ENCODE peak calls at places on chromosomes 6 and 20, in nine cellular contexts. One of them, this sample, is unnamed.

GRCh38 chr20:24531626-24532419 is 62.4 kb downstream of the SYNDIG1 start:
- DNase-seq in stimulated activated CD8-positive, alpha-beta memory T cell treated with anti-CD3 and anti-CD28 coated beads, Interleukin-12 subunit alpha, Interleukin-12 subunit beta, amount 100 ng/mL, for 4 hours: no peak
- DNase-seq in DMS 273 treated with DMSO at 0.1 percent for 48 hours: no peak
- DNase-seq in CD4-positive, CD25-positive, alpha-beta regulatory T cell: no peak
- DNase-seq in hippocampal formation: no peak
- DNase-seq in caudate nucleus: no peak
- DNase-seq in skeletal muscle cell: no peak
- DNase-seq in PC-3: no peak
- DNase-seq in cardiac fibroblast: no peak
- DNase-seq in this sample: no peak

GRCh38 chr6:113842165-113842564 is 15.0 kb upstream of the MARCKS start:
- DNase-seq in stimulated activated CD8-positive, alpha-beta memory T cell treated with anti-CD3 and anti-CD28 coated beads, Interleukin-12 subunit alpha, Interleukin-12 subunit beta, amount 100 ng/mL, for 4 hours: no peak
- DNase-seq in DMS 273 treated with DMSO at 0.1 percent for 48 hours: no peak
- DNase-seq in CD4-positive, CD25-positive, alpha-beta regulatory T cell: no peak
- DNase-seq in hippocampal formation: no peak
- DNase-seq in caudate nucleus: no peak
- DNase-seq in skeletal muscle cell: no peak
- DNase-seq in PC-3: no peak
- DNase-seq in cardiac fibroblast: peak
- DNase-seq in this sample: no peak

GRCh38 chr20:2687514-2687913 is 5.1 kb upstream of the EBF4 start:
- DNase-seq in stimulated activated CD8-positive, alpha-beta memory T cell treated with anti-CD3 and anti-CD28 coated beads, Interleukin-12 subunit alpha, Interleukin-12 subunit beta, amount 100 ng/mL, for 4 hours: no peak
- DNase-seq in DMS 273 treated with DMSO at 0.1 percent for 48 hours: no peak
- DNase-seq in CD4-positive, CD25-positive, alpha-beta regulatory T cell: no peak
- DNase-seq in hippocampal formation: no peak
- DNase-seq in caudate nucleus: no peak
- DNase-seq in skeletal muscle cell: no peak
- DNase-seq in PC-3: no peak
- DNase-seq in cardiac fibroblast: no peak
- DNase-seq in this sample: no peak

GRCh38 chr6:112503210-112503609 is 156.1 kb downstream of the RFPL4B start:
- DNase-seq in stimulated activated CD8-positive, alpha-beta memory T cell treated with anti-CD3 and anti-CD28 coated beads, Interleukin-12 subunit alpha, Interleukin-12 subunit beta, amount 100 ng/mL, for 4 hours: no peak
- DNase-seq in DMS 273 treated with DMSO at 0.1 percent for 48 hours: no peak
- DNase-seq in CD4-positive, CD25-positive, alpha-beta regulatory T cell: no peak
- DNase-seq in hippocampal formation: peak
- DNase-seq in caudate nucleus: peak
- DNase-seq in skeletal muscle cell: no peak
- DNase-seq in PC-3: no peak
- DNase-seq in cardiac fibroblast: no peak
- DNase-seq in this sample: no peak

GRCh38 chr6:79028641-79029314 is 49.3 kb downstream of the PHIP start:
- DNase-seq in stimulated activated CD8-positive, alpha-beta memory T cell treated with anti-CD3 and anti-CD28 coated beads, Interleukin-12 subunit alpha, Interleukin-12 subunit beta, amount 100 ng/mL, for 4 hours: no peak
- DNase-seq in DMS 273 treated with DMSO at 0.1 percent for 48 hours: no peak
- DNase-seq in CD4-positive, CD25-positive, alpha-beta regulatory T cell: no peak
- DNase-seq in hippocampal formation: no peak
- DNase-seq in caudate nucleus: no peak
- DNase-seq in skeletal muscle cell: no peak
- DNase-seq in PC-3: no peak
- DNase-seq in cardiac fibroblast: no peak
- DNase-seq in this sample: no peak

GRCh38 chr6:161168281-161168891 is 105.5 kb downstream of the AGPAT4 start:
- DNase-seq in stimulated activated CD8-positive, alpha-beta memory T cell treated with anti-CD3 and anti-CD28 coated beads, Interleukin-12 subunit alpha, Interleukin-12 subunit beta, amount 100 ng/mL, for 4 hours: no peak
- DNase-seq in DMS 273 treated with DMSO at 0.1 percent for 48 hours: peak
- DNase-seq in CD4-positive, CD25-positive, alpha-beta regulatory T cell: no peak
- DNase-seq in hippocampal formation: peak
- DNase-seq in caudate nucleus: no peak
- DNase-seq in skeletal muscle cell: peak
- DNase-seq in PC-3: peak
- DNase-seq in cardiac fibroblast: peak
- DNase-seq in this sample: no peak

GRCh38 chr6:133551847-133552331 is 310.7 kb downstream of the EYA4 start:
- DNase-seq in stimulated activated CD8-positive, alpha-beta memory T cell treated with anti-CD3 and anti-CD28 coated beads, Interleukin-12 subunit alpha, Interleukin-12 subunit beta, amount 100 ng/mL, for 4 hours: no peak
- DNase-seq in DMS 273 treated with DMSO at 0.1 percent for 48 hours: peak
- DNase-seq in CD4-positive, CD25-positive, alpha-beta regulatory T cell: no peak
- DNase-seq in hippocampal formation: no peak
- DNase-seq in caudate nucleus: no peak
- DNase-seq in skeletal muscle cell: peak
- DNase-seq in PC-3: peak
- DNase-seq in cardiac fibroblast: peak
- DNase-seq in this sample: no peak

GRCh38 chr20:57847104-57847503 is 137.3 kb upstream of the PMEPA1 start:
- DNase-seq in stimulated activated CD8-positive, alpha-beta memory T cell treated with anti-CD3 and anti-CD28 coated beads, Interleukin-12 subunit alpha, Interleukin-12 subunit beta, amount 100 ng/mL, for 4 hours: no peak
- DNase-seq in DMS 273 treated with DMSO at 0.1 percent for 48 hours: peak
- DNase-seq in CD4-positive, CD25-positive, alpha-beta regulatory T cell: no peak
- DNase-seq in hippocampal formation: no peak
- DNase-seq in caudate nucleus: no peak
- DNase-seq in skeletal muscle cell: no peak
- DNase-seq in PC-3: no peak
- DNase-seq in cardiac fibroblast: no peak
- DNase-seq in this sample: no peak

GRCh38 chr20:45358282-45359068 is 4.5 kb upstream of the SYS1 start:
- DNase-seq in stimulated activated CD8-positive, alpha-beta memory T cell treated with anti-CD3 and anti-CD28 coated beads, Interleukin-12 subunit alpha, Interleukin-12 subunit beta, amount 100 ng/mL, for 4 hours: no peak
- DNase-seq in DMS 273 treated with DMSO at 0.1 percent for 48 hours: no peak
- DNase-seq in CD4-positive, CD25-positive, alpha-beta regulatory T cell: no peak
- DNase-seq in hippocampal formation: peak
- DNase-seq in caudate nucleus: peak
- DNase-seq in skeletal muscle cell: no peak
- DNase-seq in PC-3: no peak
- DNase-seq in cardiac fibroblast: peak
- DNase-seq in this sample: no peak

GRCh38 chr20:37298190-37298939 is 8.9 kb downstream of the MANBAL start:
- DNase-seq in stimulated activated CD8-positive, alpha-beta memory T cell treated with anti-CD3 and anti-CD28 coated beads, Interleukin-12 subunit alpha, Interleukin-12 subunit beta, amount 100 ng/mL, for 4 hours: no peak
- DNase-seq in DMS 273 treated with DMSO at 0.1 percent for 48 hours: no peak
- DNase-seq in CD4-positive, CD25-positive, alpha-beta regulatory T cell: no peak
- DNase-seq in hippocampal formation: no peak
- DNase-seq in caudate nucleus: no peak
- DNase-seq in skeletal muscle cell: peak
- DNase-seq in PC-3: peak
- DNase-seq in cardiac fibroblast: peak
- DNase-seq in this sample: no peak

GRCh38 chr6:12324096-12324495 is 33.9 kb downstream of the EDN1 start:
- DNase-seq in stimulated activated CD8-positive, alpha-beta memory T cell treated with anti-CD3 and anti-CD28 coated beads, Interleukin-12 subunit alpha, Interleukin-12 subunit beta, amount 100 ng/mL, for 4 hours: no peak
- DNase-seq in DMS 273 treated with DMSO at 0.1 percent for 48 hours: no peak
- DNase-seq in CD4-positive, CD25-positive, alpha-beta regulatory T cell: no peak
- DNase-seq in hippocampal formation: no peak
- DNase-seq in caudate nucleus: no peak
- DNase-seq in skeletal muscle cell: no peak
- DNase-seq in PC-3: peak
- DNase-seq in cardiac fibroblast: peak
- DNase-seq in this sample: no peak

GRCh38 chr20:6580486-6580885 is 187.0 kb upstream of the BMP2 start:
- DNase-seq in stimulated activated CD8-positive, alpha-beta memory T cell treated with anti-CD3 and anti-CD28 coated beads, Interleukin-12 subunit alpha, Interleukin-12 subunit beta, amount 100 ng/mL, for 4 hours: no peak
- DNase-seq in DMS 273 treated with DMSO at 0.1 percent for 48 hours: no peak
- DNase-seq in CD4-positive, CD25-positive, alpha-beta regulatory T cell: no peak
- DNase-seq in hippocampal formation: no peak
- DNase-seq in caudate nucleus: no peak
- DNase-seq in skeletal muscle cell: no peak
- DNase-seq in PC-3: no peak
- DNase-seq in cardiac fibroblast: no peak
- DNase-seq in this sample: no peak

GRCh38 chr6:128235556-128235955 is 284.8 kb downstream of the PTPRK start:
- DNase-seq in stimulated activated CD8-positive, alpha-beta memory T cell treated with anti-CD3 and anti-CD28 coated beads, Interleukin-12 subunit alpha, Interleukin-12 subunit beta, amount 100 ng/mL, for 4 hours: no peak
- DNase-seq in DMS 273 treated with DMSO at 0.1 percent for 48 hours: no peak
- DNase-seq in CD4-positive, CD25-positive, alpha-beta regulatory T cell: no peak
- DNase-seq in hippocampal formation: no peak
- DNase-seq in caudate nucleus: no peak
- DNase-seq in skeletal muscle cell: peak
- DNase-seq in PC-3: no peak
- DNase-seq in cardiac fibroblast: no peak
- DNase-seq in this sample: no peak

GRCh38 chr6:77106992-77107391 is 356.3 kb downstream of the HTR1B start:
- DNase-seq in stimulated activated CD8-positive, alpha-beta memory T cell treated with anti-CD3 and anti-CD28 coated beads, Interleukin-12 subunit alpha, Interleukin-12 subunit beta, amount 100 ng/mL, for 4 hours: no peak
- DNase-seq in DMS 273 treated with DMSO at 0.1 percent for 48 hours: no peak
- DNase-seq in CD4-positive, CD25-positive, alpha-beta regulatory T cell: no peak
- DNase-seq in hippocampal formation: no peak
- DNase-seq in caudate nucleus: no peak
- DNase-seq in skeletal muscle cell: no peak
- DNase-seq in PC-3: no peak
- DNase-seq in cardiac fibroblast: no peak
- DNase-seq in this sample: no peak

GRCh38 chr20:43389231-43389630 is 68.5 kb upstream of the SRSF6 start:
- DNase-seq in stimulated activated CD8-positive, alpha-beta memory T cell treated with anti-CD3 and anti-CD28 coated beads, Interleukin-12 subunit alpha, Interleukin-12 subunit beta, amount 100 ng/mL, for 4 hours: no peak
- DNase-seq in DMS 273 treated with DMSO at 0.1 percent for 48 hours: no peak
- DNase-seq in CD4-positive, CD25-positive, alpha-beta regulatory T cell: no peak
- DNase-seq in hippocampal formation: no peak
- DNase-seq in caudate nucleus: no peak
- DNase-seq in skeletal muscle cell: no peak
- DNase-seq in PC-3: no peak
- DNase-seq in cardiac fibroblast: peak
- DNase-seq in this sample: no peak

GRCh38 chr20:58868795-58869194 is 16.3 kb downstream of the GNAS start:
- DNase-seq in stimulated activated CD8-positive, alpha-beta memory T cell treated with anti-CD3 and anti-CD28 coated beads, Interleukin-12 subunit alpha, Interleukin-12 subunit beta, amount 100 ng/mL, for 4 hours: no peak
- DNase-seq in DMS 273 treated with DMSO at 0.1 percent for 48 hours: no peak
- DNase-seq in CD4-positive, CD25-positive, alpha-beta regulatory T cell: no peak
- DNase-seq in hippocampal formation: peak
- DNase-seq in caudate nucleus: peak
- DNase-seq in skeletal muscle cell: no peak
- DNase-seq in PC-3: no peak
- DNase-seq in cardiac fibroblast: no peak
- DNase-seq in this sample: no peak

GRCh38 chr6:14499804-14500203 is 382.2 kb downstream of the CD83 start:
- DNase-seq in stimulated activated CD8-positive, alpha-beta memory T cell treated with anti-CD3 and anti-CD28 coated beads, Interleukin-12 subunit alpha, Interleukin-12 subunit beta, amount 100 ng/mL, for 4 hours: no peak
- DNase-seq in DMS 273 treated with DMSO at 0.1 percent for 48 hours: peak
- DNase-seq in CD4-positive, CD25-positive, alpha-beta regulatory T cell: no peak
- DNase-seq in hippocampal formation: no peak
- DNase-seq in caudate nucleus: no peak
- DNase-seq in skeletal muscle cell: peak
- DNase-seq in PC-3: peak
- DNase-seq in cardiac fibroblast: peak
- DNase-seq in this sample: no peak

GRCh38 chr6:27957526-27957925 is 485 bp downstream of the OR2B6 start:
- DNase-seq in stimulated activated CD8-positive, alpha-beta memory T cell treated with anti-CD3 and anti-CD28 coated beads, Interleukin-12 subunit alpha, Interleukin-12 subunit beta, amount 100 ng/mL, for 4 hours: no peak
- DNase-seq in DMS 273 treated with DMSO at 0.1 percent for 48 hours: no peak
- DNase-seq in CD4-positive, CD25-positive, alpha-beta regulatory T cell: no peak
- DNase-seq in hippocampal formation: no peak
- DNase-seq in caudate nucleus: no peak
- DNase-seq in skeletal muscle cell: no peak
- DNase-seq in PC-3: no peak
- DNase-seq in cardiac fibroblast: no peak
- DNase-seq in this sample: no peak

GRCh38 chr6:20198156-20198555 is 14.1 kb downstream of the MBOAT1 start:
- DNase-seq in stimulated activated CD8-positive, alpha-beta memory T cell treated with anti-CD3 and anti-CD28 coated beads, Interleukin-12 subunit alpha, Interleukin-12 subunit beta, amount 100 ng/mL, for 4 hours: no peak
- DNase-seq in DMS 273 treated with DMSO at 0.1 percent for 48 hours: no peak
- DNase-seq in CD4-positive, CD25-positive, alpha-beta regulatory T cell: no peak
- DNase-seq in hippocampal formation: no peak
- DNase-seq in caudate nucleus: no peak
- DNase-seq in skeletal muscle cell: no peak
- DNase-seq in PC-3: no peak
- DNase-seq in cardiac fibroblast: no peak
- DNase-seq in this sample: no peak

GRCh38 chr6:116648161-116648560 is 20.4 kb downstream of the ZUP1 start:
- DNase-seq in stimulated activated CD8-positive, alpha-beta memory T cell treated with anti-CD3 and anti-CD28 coated beads, Interleukin-12 subunit alpha, Interleukin-12 subunit beta, amount 100 ng/mL, for 4 hours: no peak
- DNase-seq in DMS 273 treated with DMSO at 0.1 percent for 48 hours: no peak
- DNase-seq in CD4-positive, CD25-positive, alpha-beta regulatory T cell: no peak
- DNase-seq in hippocampal formation: no peak
- DNase-seq in caudate nucleus: no peak
- DNase-seq in skeletal muscle cell: no peak
- DNase-seq in PC-3: no peak
- DNase-seq in cardiac fibroblast: peak
- DNase-seq in this sample: no peak

GRCh38 chr20:41339957-41340326 is 679 bp upstream of the LPIN3 start:
- DNase-seq in stimulated activated CD8-positive, alpha-beta memory T cell treated with anti-CD3 and anti-CD28 coated beads, Interleukin-12 subunit alpha, Interleukin-12 subunit beta, amount 100 ng/mL, for 4 hours: peak
- DNase-seq in DMS 273 treated with DMSO at 0.1 percent for 48 hours: no peak
- DNase-seq in CD4-positive, CD25-positive, alpha-beta regulatory T cell: peak
- DNase-seq in hippocampal formation: peak
- DNase-seq in caudate nucleus: peak
- DNase-seq in skeletal muscle cell: no peak
- DNase-seq in PC-3: peak
- DNase-seq in cardiac fibroblast: peak
- DNase-seq in this sample: peak

GRCh38 chr6:2275207-2275891 is 29.9 kb upstream of the GMDS start:
- DNase-seq in stimulated activated CD8-positive, alpha-beta memory T cell treated with anti-CD3 and anti-CD28 coated beads, Interleukin-12 subunit alpha, Interleukin-12 subunit beta, amount 100 ng/mL, for 4 hours: no peak
- DNase-seq in DMS 273 treated with DMSO at 0.1 percent for 48 hours: no peak
- DNase-seq in CD4-positive, CD25-positive, alpha-beta regulatory T cell: no peak
- DNase-seq in hippocampal formation: no peak
- DNase-seq in caudate nucleus: no peak
- DNase-seq in skeletal muscle cell: peak
- DNase-seq in PC-3: no peak
- DNase-seq in cardiac fibroblast: peak
- DNase-seq in this sample: no peak

GRCh38 chr20:19692685-19693119 is 65.4 kb upstream of the RIN2 start:
- DNase-seq in stimulated activated CD8-positive, alpha-beta memory T cell treated with anti-CD3 and anti-CD28 coated beads, Interleukin-12 subunit alpha, Interleukin-12 subunit beta, amount 100 ng/mL, for 4 hours: no peak
- DNase-seq in DMS 273 treated with DMSO at 0.1 percent for 48 hours: no peak
- DNase-seq in CD4-positive, CD25-positive, alpha-beta regulatory T cell: no peak
- DNase-seq in hippocampal formation: peak
- DNase-seq in caudate nucleus: peak
- DNase-seq in skeletal muscle cell: no peak
- DNase-seq in PC-3: peak
- DNase-seq in cardiac fibroblast: peak
- DNase-seq in this sample: peak

GRCh38 chr6:64280569-64280968 is 645.0 kb downstream of the PHF3 start:
- DNase-seq in stimulated activated CD8-positive, alpha-beta memory T cell treated with anti-CD3 and anti-CD28 coated beads, Interleukin-12 subunit alpha, Interleukin-12 subunit beta, amount 100 ng/mL, for 4 hours: no peak
- DNase-seq in DMS 273 treated with DMSO at 0.1 percent for 48 hours: peak
- DNase-seq in CD4-positive, CD25-positive, alpha-beta regulatory T cell: no peak
- DNase-seq in hippocampal formation: peak
- DNase-seq in caudate nucleus: peak
- DNase-seq in skeletal muscle cell: no peak
- DNase-seq in PC-3: peak
- DNase-seq in cardiac fibroblast: peak
- DNase-seq in this sample: peak

This sample was measured in progenitor cell of endocrine pancreas.